ENCODE peak calls at places on chromosomes 16 and 17, in eight cellular contexts. One of them, this sample, is unnamed.

GRCh38 chr17:75517277-75517865 is 1.0 kb downstream of the TSEN54 start:
- DNase-seq in stimulated activated CD8-positive, alpha-beta memory T cell treated with anti-CD3 and anti-CD28 coated beads, Interleukin-4, amount 100 ng/mL, for 1 hour: no peak
- DNase-seq in A549: peak; percentile 81
- DNase-seq in NCI-H2029: no peak
- DNase-seq in HFFc6: no peak
- DNase-seq in nephron progenitor cell: no peak
- DNase-seq in OCI-M1: no peak
- DNase-seq in activated gamma-delta T cell treated with anti-CD3 and anti-CD28 coated beads, Interleukin-2, amount 50 U/mL, for 16 hours: no peak
- DNase-seq in this sample: no peak

GRCh38 chr16:51012396-51012795 is 138.7 kb downstream of the SALL1 start:
- DNase-seq in nephron progenitor cell: no peak
- DNase-seq in HFFc6: no peak
- DNase-seq in OCI-M1: no peak
- DNase-seq in stimulated activated CD8-positive, alpha-beta memory T cell treated with anti-CD3 and anti-CD28 coated beads, Interleukin-4, amount 100 ng/mL, for 1 hour: no peak
- DNase-seq in activated gamma-delta T cell treated with anti-CD3 and anti-CD28 coated beads, Interleukin-2, amount 50 U/mL, for 16 hours: no peak
- DNase-seq in A549: no peak
- DNase-seq in NCI-H2029: no peak
- DNase-seq in this sample: no peak

GRCh38 chr17:3965123-3965800 is 1.0 kb upstream of the ATP2A3 start:
- DNase-seq in OCI-M1: peak; percentile 97
- DNase-seq in A549: peak; percentile 92
- DNase-seq in HFFc6: no peak
- DNase-seq in nephron progenitor cell: peak; percentile 58
- DNase-seq in NCI-H2029: no peak
- DNase-seq in activated gamma-delta T cell treated with anti-CD3 and anti-CD28 coated beads, Interleukin-2, amount 50 U/mL, for 16 hours: peak; percentile 47
- DNase-seq in stimulated activated CD8-positive, alpha-beta memory T cell treated with anti-CD3 and anti-CD28 coated beads, Interleukin-4, amount 100 ng/mL, for 1 hour: peak; percentile 44
- DNase-seq in this sample: peak; percentile 83

GRCh38 chr17:7323731-7324437 is 5.3 kb downstream of the NEURL4 start:
- DNase-seq in nephron progenitor cell: peak; percentile 84
- DNase-seq in A549: peak; percentile 83
- DNase-seq in stimulated activated CD8-positive, alpha-beta memory T cell treated with anti-CD3 and anti-CD28 coated beads, Interleukin-4, amount 100 ng/mL, for 1 hour: peak; percentile 41
- DNase-seq in OCI-M1: peak; percentile 37
- DNase-seq in activated gamma-delta T cell treated with anti-CD3 and anti-CD28 coated beads, Interleukin-2, amount 50 U/mL, for 16 hours: no peak
- DNase-seq in NCI-H2029: no peak
- DNase-seq in HFFc6: peak; percentile 21
- DNase-seq in this sample: peak; percentile 49

GRCh38 chr17:11682646-11683045 is 84.4 kb downstream of the DNAH9 start:
- DNase-seq in A549: no peak
- DNase-seq in nephron progenitor cell: no peak
- DNase-seq in OCI-M1: no peak
- DNase-seq in stimulated activated CD8-positive, alpha-beta memory T cell treated with anti-CD3 and anti-CD28 coated beads, Interleukin-4, amount 100 ng/mL, for 1 hour: no peak
- DNase-seq in activated gamma-delta T cell treated with anti-CD3 and anti-CD28 coated beads, Interleukin-2, amount 50 U/mL, for 16 hours: no peak
- DNase-seq in NCI-H2029: no peak
- DNase-seq in HFFc6: no peak
- DNase-seq in this sample: no peak

GRCh38 chr16:17296412-17296811 is 174.3 kb downstream of the XYLT1 start:
- DNase-seq in nephron progenitor cell: no peak
- DNase-seq in A549: no peak
- DNase-seq in HFFc6: no peak
- DNase-seq in activated gamma-delta T cell treated with anti-CD3 and anti-CD28 coated beads, Interleukin-2, amount 50 U/mL, for 16 hours: no peak
- DNase-seq in NCI-H2029: no peak
- DNase-seq in OCI-M1: no peak
- DNase-seq in stimulated activated CD8-positive, alpha-beta memory T cell treated with anti-CD3 and anti-CD28 coated beads, Interleukin-4, amount 100 ng/mL, for 1 hour: no peak
- DNase-seq in this sample: no peak

GRCh38 chr17:61284174-61284573 is 115.5 kb upstream of the TBX2 start:
- DNase-seq in A549: no peak
- DNase-seq in nephron progenitor cell: peak; percentile 5
- DNase-seq in OCI-M1: no peak
- DNase-seq in stimulated activated CD8-positive, alpha-beta memory T cell treated with anti-CD3 and anti-CD28 coated beads, Interleukin-4, amount 100 ng/mL, for 1 hour: no peak
- DNase-seq in NCI-H2029: no peak
- DNase-seq in HFFc6: peak; percentile 88
- DNase-seq in activated gamma-delta T cell treated with anti-CD3 and anti-CD28 coated beads, Interleukin-2, amount 50 U/mL, for 16 hours: no peak
- DNase-seq in this sample: no peak

GRCh38 chr17:46763416-46763815 is 55.1 kb downstream of the WNT3 start:
- DNase-seq in A549: no peak
- DNase-seq in NCI-H2029: no peak
- DNase-seq in nephron progenitor cell: no peak
- DNase-seq in stimulated activated CD8-positive, alpha-beta memory T cell treated with anti-CD3 and anti-CD28 coated beads, Interleukin-4, amount 100 ng/mL, for 1 hour: no peak
- DNase-seq in HFFc6: no peak
- DNase-seq in activated gamma-delta T cell treated with anti-CD3 and anti-CD28 coated beads, Interleukin-2, amount 50 U/mL, for 16 hours: no peak
- DNase-seq in OCI-M1: no peak
- DNase-seq in this sample: no peak

GRCh38 chr16:46833465-46833810 is 2.5 kb upstream of the C16orf87 start:
- DNase-seq in activated gamma-delta T cell treated with anti-CD3 and anti-CD28 coated beads, Interleukin-2, amount 50 U/mL, for 16 hours: no peak
- DNase-seq in stimulated activated CD8-positive, alpha-beta memory T cell treated with anti-CD3 and anti-CD28 coated beads, Interleukin-4, amount 100 ng/mL, for 1 hour: no peak
- DNase-seq in NCI-H2029: no peak
- DNase-seq in OCI-M1: no peak
- DNase-seq in A549: no peak
- DNase-seq in nephron progenitor cell: no peak
- DNase-seq in HFFc6: no peak
- DNase-seq in this sample: no peak

GRCh38 chr16:1662543-1662942 is 15.5 kb upstream of the JPT2 start:
- DNase-seq in NCI-H2029: no peak
- DNase-seq in activated gamma-delta T cell treated with anti-CD3 and anti-CD28 coated beads, Interleukin-2, amount 50 U/mL, for 16 hours: no peak
- DNase-seq in A549: no peak
- DNase-seq in stimulated activated CD8-positive, alpha-beta memory T cell treated with anti-CD3 and anti-CD28 coated beads, Interleukin-4, amount 100 ng/mL, for 1 hour: no peak
- DNase-seq in nephron progenitor cell: no peak
- DNase-seq in OCI-M1: no peak
- DNase-seq in HFFc6: no peak
- DNase-seq in this sample: no peak

GRCh38 chr17:14038206-14038605 is 31.1 kb upstream of the COX10 start:
- DNase-seq in OCI-M1: peak; percentile 91
- DNase-seq in A549: no peak
- DNase-seq in NCI-H2029: peak; percentile 6
- DNase-seq in activated gamma-delta T cell treated with anti-CD3 and anti-CD28 coated beads, Interleukin-2, amount 50 U/mL, for 16 hours: no peak
- DNase-seq in HFFc6: peak; percentile 60
- DNase-seq in nephron progenitor cell: no peak
- DNase-seq in stimulated activated CD8-positive, alpha-beta memory T cell treated with anti-CD3 and anti-CD28 coated beads, Interleukin-4, amount 100 ng/mL, for 1 hour: no peak
- DNase-seq in this sample: peak; percentile 8

GRCh38 chr17:60154616-60155426 is 5.0 kb downstream of the CA4 start:
- DNase-seq in nephron progenitor cell: no peak
- DNase-seq in A549: no peak
- DNase-seq in activated gamma-delta T cell treated with anti-CD3 and anti-CD28 coated beads, Interleukin-2, amount 50 U/mL, for 16 hours: no peak
- DNase-seq in HFFc6: peak; percentile 61
- DNase-seq in stimulated activated CD8-positive, alpha-beta memory T cell treated with anti-CD3 and anti-CD28 coated beads, Interleukin-4, amount 100 ng/mL, for 1 hour: no peak
- DNase-seq in OCI-M1: no peak
- DNase-seq in NCI-H2029: peak; percentile 38
- DNase-seq in this sample: no peak

GRCh38 chr16:2048116-2048543 is 345 bp downstream of the TSC2 start:
- DNase-seq in stimulated activated CD8-positive, alpha-beta memory T cell treated with anti-CD3 and anti-CD28 coated beads, Interleukin-4, amount 100 ng/mL, for 1 hour: no peak
- DNase-seq in NCI-H2029: no peak
- DNase-seq in activated gamma-delta T cell treated with anti-CD3 and anti-CD28 coated beads, Interleukin-2, amount 50 U/mL, for 16 hours: no peak
- DNase-seq in OCI-M1: no peak
- DNase-seq in nephron progenitor cell: no peak
- DNase-seq in A549: no peak
- DNase-seq in HFFc6: no peak
- DNase-seq in this sample: no peak

GRCh38 chr16:50810241-50810965 is 68.5 kb downstream of the CYLD start:
- DNase-seq in NCI-H2029: no peak
- DNase-seq in OCI-M1: no peak
- DNase-seq in activated gamma-delta T cell treated with anti-CD3 and anti-CD28 coated beads, Interleukin-2, amount 50 U/mL, for 16 hours: no peak
- DNase-seq in A549: no peak
- DNase-seq in nephron progenitor cell: no peak
- DNase-seq in HFFc6: no peak
- DNase-seq in stimulated activated CD8-positive, alpha-beta memory T cell treated with anti-CD3 and anti-CD28 coated beads, Interleukin-4, amount 100 ng/mL, for 1 hour: no peak
- DNase-seq in this sample: no peak

GRCh38 chr17:37570527-37571093 is 38.6 kb downstream of the SYNRG start:
- DNase-seq in stimulated activated CD8-positive, alpha-beta memory T cell treated with anti-CD3 and anti-CD28 coated beads, Interleukin-4, amount 100 ng/mL, for 1 hour: no peak
- DNase-seq in NCI-H2029: peak; percentile 24
- DNase-seq in HFFc6: peak; percentile 76
- DNase-seq in A549: peak; percentile 87
- DNase-seq in OCI-M1: peak; percentile 44
- DNase-seq in activated gamma-delta T cell treated with anti-CD3 and anti-CD28 coated beads, Interleukin-2, amount 50 U/mL, for 16 hours: peak; percentile 4
- DNase-seq in nephron progenitor cell: peak; percentile 29
- DNase-seq in this sample: peak; percentile 31

GRCh38 chr16:4876646-4877297 is 29.5 kb downstream of the UBN1 start:
- DNase-seq in stimulated activated CD8-positive, alpha-beta memory T cell treated with anti-CD3 and anti-CD28 coated beads, Interleukin-4, amount 100 ng/mL, for 1 hour: no peak
- DNase-seq in HFFc6: no peak
- DNase-seq in nephron progenitor cell: no peak
- DNase-seq in A549: no peak
- DNase-seq in OCI-M1: no peak
- DNase-seq in activated gamma-delta T cell treated with anti-CD3 and anti-CD28 coated beads, Interleukin-2, amount 50 U/mL, for 16 hours: no peak
- DNase-seq in NCI-H2029: no peak
- DNase-seq in this sample: no peak

GRCh38 chr16:46859719-46860152 is 24.4 kb upstream of the GPT2 start:
- DNase-seq in stimulated activated CD8-positive, alpha-beta memory T cell treated with anti-CD3 and anti-CD28 coated beads, Interleukin-4, amount 100 ng/mL, for 1 hour: no peak
- DNase-seq in nephron progenitor cell: no peak
- DNase-seq in HFFc6: peak; percentile 93
- DNase-seq in A549: peak; percentile 80
- DNase-seq in NCI-H2029: no peak
- DNase-seq in activated gamma-delta T cell treated with anti-CD3 and anti-CD28 coated beads, Interleukin-2, amount 50 U/mL, for 16 hours: no peak
- DNase-seq in OCI-M1: no peak
- DNase-seq in this sample: peak; percentile 31

GRCh38 chr17:44916781-44917241 is 1.5 kb upstream of the GFAP start:
- DNase-seq in nephron progenitor cell: no peak
- DNase-seq in A549: no peak
- DNase-seq in stimulated activated CD8-positive, alpha-beta memory T cell treated with anti-CD3 and anti-CD28 coated beads, Interleukin-4, amount 100 ng/mL, for 1 hour: no peak
- DNase-seq in activated gamma-delta T cell treated with anti-CD3 and anti-CD28 coated beads, Interleukin-2, amount 50 U/mL, for 16 hours: no peak
- DNase-seq in NCI-H2029: no peak
- DNase-seq in OCI-M1: no peak
- DNase-seq in HFFc6: no peak
- DNase-seq in this sample: no peak

GRCh38 chr17:13638855-13639458 is 37.2 kb upstream of the HS3ST3A1 start:
- DNase-seq in stimulated activated CD8-positive, alpha-beta memory T cell treated with anti-CD3 and anti-CD28 coated beads, Interleukin-4, amount 100 ng/mL, for 1 hour: no peak
- DNase-seq in OCI-M1: peak; percentile 99
- DNase-seq in NCI-H2029: no peak
- DNase-seq in nephron progenitor cell: no peak
- DNase-seq in A549: no peak
- DNase-seq in activated gamma-delta T cell treated with anti-CD3 and anti-CD28 coated beads, Interleukin-2, amount 50 U/mL, for 16 hours: no peak
- DNase-seq in HFFc6: peak; percentile 10
- DNase-seq in this sample: no peak

GRCh38 chr17:38510424-38511125 is 82.3 kb downstream of the ARHGAP23 start:
- DNase-seq in stimulated activated CD8-positive, alpha-beta memory T cell treated with anti-CD3 and anti-CD28 coated beads, Interleukin-4, amount 100 ng/mL, for 1 hour: no peak
- DNase-seq in OCI-M1: no peak
- DNase-seq in activated gamma-delta T cell treated with anti-CD3 and anti-CD28 coated beads, Interleukin-2, amount 50 U/mL, for 16 hours: no peak
- DNase-seq in A549: no peak
- DNase-seq in nephron progenitor cell: peak; percentile 72
- DNase-seq in NCI-H2029: no peak
- DNase-seq in HFFc6: peak; percentile 28
- DNase-seq in this sample: peak; percentile 56

GRCh38 chr16:86709902-86710601 is 131.7 kb downstream of the FOXL1 start:
- DNase-seq in OCI-M1: no peak
- DNase-seq in A549: no peak
- DNase-seq in HFFc6: no peak
- DNase-seq in NCI-H2029: no peak
- DNase-seq in nephron progenitor cell: no peak
- DNase-seq in stimulated activated CD8-positive, alpha-beta memory T cell treated with anti-CD3 and anti-CD28 coated beads, Interleukin-4, amount 100 ng/mL, for 1 hour: no peak
- DNase-seq in activated gamma-delta T cell treated with anti-CD3 and anti-CD28 coated beads, Interleukin-2, amount 50 U/mL, for 16 hours: no peak
- DNase-seq in this sample: no peak

GRCh38 chr16:12239953-12240485 is 263.5 kb downstream of the SNX29 start:
- DNase-seq in NCI-H2029: peak; percentile 37
- DNase-seq in activated gamma-delta T cell treated with anti-CD3 and anti-CD28 coated beads, Interleukin-2, amount 50 U/mL, for 16 hours: no peak
- DNase-seq in A549: no peak
- DNase-seq in OCI-M1: no peak
- DNase-seq in nephron progenitor cell: no peak
- DNase-seq in HFFc6: no peak
- DNase-seq in stimulated activated CD8-positive, alpha-beta memory T cell treated with anti-CD3 and anti-CD28 coated beads, Interleukin-4, amount 100 ng/mL, for 1 hour: no peak
- DNase-seq in this sample: no peak

This sample was measured in K562.